ENCODE peak calls at places on chromosomes 13 and 19, in five cellular contexts. K is neural crest cell; Q is activated T-helper 1 cell treated with anti-CD3 and anti-CD28 coated beads, Interleukin-2, amount 50 U/mL, for 16 hours; G is fibroblast of the conjunctiva; A is stimulated activated CD4-positive, alpha-beta T cell treated with anti-CD3 and anti-CD28 coated beads, Interleukin-2, amount 100 ng/mL, for 48 hours. S is an unnamed sample.

GRCh38 chr19:47157455-47158321 is 27.1 kb downstream of the SAE1 start:
- DNase-seq in K (peak), Q (no peak), G (peak), A (no peak), S (no peak)

GRCh38 chr13:23469901-23470525 is 36.5 kb upstream of the SACS start:
- DNase-seq in K (no peak), Q (no peak), G (peak), A (no peak), S (no peak)

GRCh38 chr19:40247178-40247577 is 20.7 kb upstream of the CCNP start:
- DNase-seq in K (no peak), Q (no peak), G (no peak), A (no peak), S (no peak)

GRCh38 chr19:3670796-3671679 is 29.2 kb downstream of the PIP5K1C start:
- DNase-seq in K (no peak), Q (no peak), G (peak), A (no peak), S (no peak)

GRCh38 chr19:43664008-43664407 is 6.0 kb downstream of the PLAUR start:
- DNase-seq in K (no peak), Q (no peak), G (no peak), A (no peak), S (no peak)

GRCh38 chr13:111484129-111484925 is 163.9 kb downstream of the TEX29 start:
- DNase-seq in K (no peak), Q (no peak), G (no peak), A (no peak), S (no peak)

GRCh38 chr19:28420731-28421550 is 792.0 kb downstream of the UQCRFS1 start:
- DNase-seq in K (no peak), Q (no peak), G (no peak), A (no peak), S (no peak)

GRCh38 chr19:8251025-8251472 is 41.9 kb downstream of the CERS4 start:
- DNase-seq in K (no peak), Q (no peak), G (no peak), A (no peak), S (no peak)

GRCh38 chr13:44667950-44668349 is 91.8 kb upstream of the TSC22D1 start:
- DNase-seq in K (no peak), Q (no peak), G (peak), A (no peak), S (peak)

GRCh38 chr13:75618308-75618707 is 17.8 kb upstream of the LMO7 start:
- DNase-seq in K (no peak), Q (no peak), G (no peak), A (no peak), S (no peak)

GRCh38 chr19:2523630-2524311 is 47.8 kb downstream of the GADD45B start:
- DNase-seq in K (no peak), Q (no peak), G (no peak), A (no peak), S (peak)

GRCh38 chr13:80988752-80989151 is 647.8 kb upstream of the SPRY2 start:
- DNase-seq in K (no peak), Q (no peak), G (no peak), A (no peak), S (no peak)

GRCh38 chr19:17831419-17831888 is 10.1 kb upstream of the INSL3 start:
- DNase-seq in K (no peak), Q (no peak), G (no peak), A (no peak), S (no peak)

GRCh38 chr13:45820106-45820838 is 31.3 kb downstream of the SIAH3 start:
- DNase-seq in K (no peak), Q (no peak), G (no peak), A (no peak), S (no peak)